ENCODE peak calls at places on chromosomes 1 and 21, in six cellular contexts. K is transverse colon, U is uterus, G is body of pancreas, E is aorta, M is cardiac muscle cell. W is an unnamed sample.
A peak's percentile ranks its signal among the peaks of the same experiment; 100 is the strongest.

GRCh38 chr1:152473887-152474537 is 36.6 kb upstream of the LCE5A start:
- DNase-seq in E (no peak), M (no peak), G (no peak), K (no peak), U (no peak), W (no peak)

GRCh38 chr1:64942648-64943047 is 23.7 kb downstream of the JAK1 start:
- DNase-seq in M (no peak), K (no peak), G (no peak), E (no peak), U (no peak), W (no peak)

GRCh38 chr21:22174746-22175145 is 1176.5 kb downstream of the NCAM2 start:
- DNase-seq in U (no peak), K (no peak), G (no peak), E (no peak), M (no peak), W (no peak)

GRCh38 chr1:73770109-73770905 is 427.7 kb downstream of the LRRIQ3 start:
- DNase-seq in G (no peak), U (no peak), M (no peak), E (no peak), K (no peak), W (peak; percentile 60)

GRCh38 chr1:91884459-91885290 is 1.3 kb downstream of the TGFBR3 start:
- DNase-seq in G (peak; percentile 61), E (no peak), U (no peak), K (peak; percentile 35), M (peak; percentile 29), W (peak; percentile 70)

GRCh38 chr1:23444104-23444533 is 19.6 kb upstream of the TCEA3 start:
- DNase-seq in K (peak; percentile 60), M (peak; percentile 99), U (peak; percentile 90), E (peak; percentile 80), G (peak; percentile 30), W (peak; percentile 79)

GRCh38 chr1:198234511-198235251 is 77.9 kb downstream of the NEK7 start:
- DNase-seq in K (no peak), G (no peak), M (peak; percentile 41), E (no peak), U (no peak), W (no peak)

GRCh38 chr1:15008783-15009709 is 144.5 kb upstream of the TMEM51 start:
- DNase-seq in M (peak; percentile 61), E (no peak), U (no peak), G (no peak), K (no peak), W (no peak)

GRCh38 chr1:39900662-39901485 is 843 bp downstream of the MYCL start:
- DNase-seq in U (no peak), M (peak; percentile 42), E (no peak), G (peak; percentile 38), K (peak; percentile 30), W (peak; percentile 78)

GRCh38 chr1:17540255-17541001 is 930 bp downstream of the ARHGEF10L start:
- DNase-seq in K (no peak), E (peak; percentile 88), U (peak; percentile 60), G (peak; percentile 43), M (peak; percentile 61), W (peak; percentile 73)

GRCh38 chr1:165696625-165697100 is 1.7 kb downstream of the ALDH9A1 start:
- DNase-seq in U (peak; percentile 24), M (peak; percentile 97), K (no peak), E (no peak), G (peak; percentile 39), W (no peak)

GRCh38 chr1:215128514-215128913 is 46.0 kb downstream of the KCNK2 start:
- DNase-seq in M (no peak), K (no peak), E (no peak), U (no peak), G (no peak), W (no peak)

GRCh38 chr1:53014791-53015507 is 47.1 kb upstream of the PODN start:
- DNase-seq in G (peak; percentile 90), U (peak; percentile 66), M (peak; percentile 91), K (peak; percentile 85), E (peak; percentile 83), W (peak; percentile 73)

GRCh38 chr1:34639701-34640100 is 115.1 kb upstream of the GJB5 start:
- DNase-seq in M (no peak), U (no peak), E (no peak), K (no peak), G (no peak), W (no peak)

GRCh38 chr1:9720785-9721605 is 69.5 kb downstream of the PIK3CD start:
- DNase-seq in G (no peak), K (no peak), M (no peak), E (no peak), U (no peak), W (no peak)

GRCh38 chr1:50420689-50421365 is 2.4 kb downstream of the DMRTA2 start:
- DNase-seq in G (no peak), M (no peak), E (no peak), K (no peak), U (no peak), W (no peak)

GRCh38 chr1:178503849-178504248 is 7.1 kb upstream of the CLEC20A start:
- DNase-seq in G (no peak), E (no peak), M (no peak), U (no peak), K (no peak), W (no peak)

GRCh38 chr1:210342986-210343780 is 14.5 kb downstream of the HHAT start:
- DNase-seq in E (no peak), K (no peak), G (peak; percentile 18), M (no peak), U (no peak), W (no peak)

GRCh38 chr1:52920791-52921291 is 699 bp downstream of the ECHDC2 start:
- DNase-seq in M (peak; percentile 20), U (peak; percentile 29), E (no peak), G (peak; percentile 59), K (peak; percentile 35), W (peak; percentile 77)

GRCh38 chr21:43597845-43598244 is 61.4 kb downstream of the HSF2BP start:
- DNase-seq in E (no peak), G (no peak), M (no peak), K (no peak), U (no peak), W (no peak)

GRCh38 chr1:109272021-109272799 is 10.7 kb downstream of the PSRC1 start:
- DNase-seq in U (no peak), G (no peak), K (peak; percentile 5), M (no peak), E (no peak), W (no peak)

GRCh38 chr1:162388083-162388594 is 6.6 kb downstream of the C1orf226 start:
- DNase-seq in K (no peak), G (no peak), E (no peak), M (no peak), U (no peak), W (no peak)

GRCh38 chr21:34887729-34888568 is 161.2 kb downstream of the RUNX1 start:
- DNase-seq in G (peak; percentile 72), E (peak; percentile 92), M (peak; percentile 91), K (peak; percentile 77), U (peak; percentile 55), W (peak; percentile 89)

GRCh38 chr21:34885125-34885524 is 164.0 kb downstream of the RUNX1 start:
- DNase-seq in M (no peak), E (no peak), G (no peak), U (no peak), K (no peak), W (no peak)

GRCh38 chr21:34884346-34884929 is 164.7 kb downstream of the RUNX1 start:
- DNase-seq in M (no peak), G (no peak), E (no peak), K (no peak), U (no peak), W (no peak)

GRCh38 chr21:34886554-34887385 is 162.3 kb downstream of the RUNX1 start:
- DNase-seq in E (peak; percentile 64), U (no peak), G (peak; percentile 17), M (peak; percentile 52), K (peak; percentile 37), W (peak; percentile 77)

DNA sequence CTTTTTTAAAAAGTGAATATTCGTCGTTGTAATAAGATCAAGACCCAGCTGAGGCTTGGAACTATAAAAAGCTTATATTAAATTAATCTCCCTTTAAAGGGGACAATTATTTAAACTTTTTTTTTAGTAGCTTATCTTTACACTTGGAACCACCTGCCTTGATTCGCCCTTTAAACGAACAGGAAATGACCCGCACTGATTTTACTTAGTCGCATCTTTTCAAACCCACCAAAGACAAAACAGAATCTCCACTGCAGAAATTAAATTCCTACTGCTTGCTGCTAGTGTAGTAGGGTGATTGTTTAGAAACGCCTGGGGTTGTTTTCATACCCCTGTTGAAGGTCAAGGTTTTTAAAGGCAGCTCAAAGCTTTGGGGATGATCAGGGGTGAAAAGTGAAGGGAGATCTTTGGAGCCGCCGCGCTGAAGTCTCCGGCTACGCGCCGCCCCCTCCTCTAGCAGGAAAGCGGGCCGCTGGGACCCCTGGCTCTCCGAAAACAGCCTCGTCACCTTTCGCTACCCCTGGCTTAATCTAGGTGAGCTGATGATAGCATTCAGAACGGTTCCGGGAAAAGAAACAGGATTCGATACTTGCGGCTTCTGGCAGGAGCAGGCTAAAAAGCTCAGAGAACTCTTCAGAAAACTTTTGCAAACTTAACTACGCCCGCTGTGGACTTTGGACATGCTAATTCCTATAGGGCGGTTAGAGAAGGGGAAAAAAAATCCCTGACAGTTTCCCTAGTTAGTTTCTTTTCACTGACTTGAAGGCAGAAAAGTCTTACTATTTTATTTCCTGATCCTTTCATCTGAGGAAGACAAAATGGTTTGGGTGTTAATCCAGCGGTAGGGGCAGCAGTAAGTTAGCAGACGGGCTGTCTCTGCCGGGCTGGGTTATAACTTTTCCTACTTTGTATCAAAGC is 163.2 kb downstream of the RUNX1 start:
- DNase-seq in E (no peak), K (peak; percentile 72), G (peak; percentile 15), U (no peak), M (peak; percentile 53), W (no peak)
- H3K4me1 ChIP-seq in E (peaks cover 2% of the 10 kb centered on the region), K (peaks cover 34% of the 10 kb centered on the region), G (peaks cover 45% of the 10 kb centered on the region), U (peaks cover 13% of the 10 kb centered on the region), M (peaks cover 8% of the 10 kb centered on the region), W (peaks cover 28% of the 10 kb centered on the region)

GRCh38 chr1:20484526-20485462 is 1.2 kb downstream of the CAMK2N1 start:
- DNase-seq in G (no peak), K (no peak), U (no peak), M (peak; percentile 17), E (no peak), W (peak; percentile 60)
- H3K27ac ChIP-seq in G (peak overlapping the region; percentile 59), K (peak overlapping the region; percentile 91), U (peak overlapping the region; percentile 55), M (no peak overlapping the region), E (no peak overlapping the region), W (peak overlapping the region; percentile 77)

GRCh38 chr1:36160388-36160948 is 4.5 kb downstream of the MAP7D1 start:
- DNase-seq in U (no peak), K (no peak), E (no peak), G (no peak), M (no peak), W (no peak)

GRCh38 chr1:36162680-36163079 is 6.7 kb downstream of the MAP7D1 start:
- DNase-seq in M (no peak), E (no peak), U (no peak), K (no peak), G (no peak), W (no peak)

GRCh38 chr1:36159614-36160387 is 3.8 kb downstream of the MAP7D1 start:
- DNase-seq in E (no peak), K (no peak), G (no peak), M (no peak), U (no peak), W (no peak)

GRCh38 chr1:36161656-36162531 is 5.9 kb downstream of the MAP7D1 start:
- DNase-seq in G (peak; percentile 48), E (peak; percentile 71), U (no peak), K (peak; percentile 51), M (no peak), W (peak; percentile 83)

GRCh38 chr1:36160949-36161485 is 5.1 kb downstream of the MAP7D1 start:
- DNase-seq in K (peak; percentile 65), U (peak; percentile 63), E (peak; percentile 86), M (peak; percentile 77), G (peak; percentile 37), W (peak; percentile 83)
- H3K4me1 ChIP-seq in K (peaks cover 48% of the 10 kb centered on the region), U (peaks cover 46% of the 10 kb centered on the region), E (no peaks in the 10 kb centered on the region), M (peaks cover 39% of the 10 kb centered on the region), G (peaks cover 64% of the 10 kb centered on the region), W (peaks cover 67% of the 10 kb centered on the region)

GRCh38 chr1:156527584-156527983 is 27.0 kb upstream of the MEF2D start:
- DNase-seq in G (no peak), U (no peak), E (no peak), M (no peak), K (no peak), W (peak; percentile 19)
- H3K27ac ChIP-seq in G (no peak overlapping the region), U (no peak overlapping the region), E (no peak overlapping the region), M (no peak overlapping the region), K (no peak overlapping the region), W (no peak overlapping the region)

W was measured in upper lobe of right lung.